ENCODE peak calls at places on chromosomes 13 and 19, in five cellular contexts. H is iPS-NIHi11; E is kidney glomerular epithelial cell; G is SW 1271; W is effector CD4-positive, alpha-beta T cell. R is an unnamed sample.

GRCh38 chr19:16025108-16026101 is 50.9 kb upstream of the TPM4 start:
- DNase-seq in E (peak), G (peak), H (peak), W (no peak), R (no peak)

GRCh38 chr13:59492030-59492636 is 671.6 kb downstream of the DIAPH3 start:
- DNase-seq in W (no peak), H (no peak), E (no peak), G (no peak), R (no peak)

GRCh38 chr13:32453981-32454380 is 26.1 kb upstream of the N4BP2L1 start:
- DNase-seq in E (no peak), H (no peak), G (no peak), W (no peak), R (no peak)

GRCh38 chr13:28820099-28821051 is at the start of gene MTUS2:
- DNase-seq in H (peak), W (no peak), E (no peak), G (no peak), R (no peak)

GRCh38 chr13:109974354-109974753 is 188.0 kb upstream of the IRS2 start:
- DNase-seq in H (no peak), E (no peak), G (no peak), W (no peak), R (no peak)

GRCh38 chr19:54029930-54030490 is 33.7 kb downstream of the VSTM1 start:
- DNase-seq in E (peak), H (peak), W (peak), G (peak), R (peak)

GRCh38 chr13:21710163-21710562 is 39.3 kb downstream of the FGF9 start:
- DNase-seq in E (no peak), H (no peak), G (no peak), W (no peak), R (no peak)

GRCh38 chr19:7921955-7922840 is 2.1 kb downstream of the SNAPC2 start:
- DNase-seq in G (no peak), E (no peak), W (no peak), H (no peak), R (no peak)

GRCh38 chr13:49272296-49272695 is 24.6 kb downstream of the CDADC1 start:
- DNase-seq in W (no peak), E (no peak), H (no peak), G (no peak), R (peak)

GRCh38 chr13:101698400-101698799 is 245.9 kb downstream of the ITGBL1 start:
- DNase-seq in E (no peak), H (no peak), W (no peak), G (no peak), R (no peak)

GRCh38 chr13:90800082-90800746 is 547.3 kb upstream of the MIR17HG start:
- DNase-seq in H (no peak), G (no peak), E (no peak), W (no peak), R (no peak)

GRCh38 chr19:34675919-34676318 is 1.0 kb downstream of the SCGB2B2 start:
- DNase-seq in W (no peak), G (no peak), E (no peak), H (no peak), R (no peak)

GRCh38 chr19:28294395-28294794 is 918.6 kb downstream of the UQCRFS1 start:
- DNase-seq in G (no peak), E (peak), H (no peak), W (no peak), R (no peak)

GRCh38 chr13:99590519-99591011 is 89.3 kb downstream of the TM9SF2 start:
- DNase-seq in H (no peak), W (no peak), E (no peak), G (no peak), R (no peak)

GRCh38 chr13:42757678-42758420 is 23.5 kb upstream of the FAM216B start:
- DNase-seq in H (no peak), G (no peak), W (no peak), E (no peak), R (no peak)

GRCh38 chr13:40562975-40563349 is 103.5 kb downstream of the FOXO1 start:
- DNase-seq in G (no peak), H (no peak), W (no peak), E (no peak), R (no peak)

GRCh38 chr13:71880753-71881541 is 13.9 kb upstream of the DACH1 start:
- DNase-seq in H (no peak), W (no peak), G (no peak), E (peak), R (no peak)

GRCh38 chr19:13152854-13153626 is 2.8 kb downstream of the IER2 start:
- DNase-seq in E (peak), G (peak), W (peak), H (peak), R (peak)

GRCh38 chr13:111967572-111968201 is 99.3 kb upstream of the SOX1 start:
- DNase-seq in G (no peak), H (no peak), E (no peak), W (no peak), R (no peak)

GRCh38 chr19:55519461-55520311 is 17.2 kb downstream of the SBK2 start:
- DNase-seq in W (no peak), H (no peak), G (no peak), E (peak), R (no peak)

GRCh38 chr13:38401276-38401675 is 51.6 kb downstream of the UFM1 start:
- DNase-seq in G (no peak), E (no peak), H (no peak), W (no peak), R (no peak)

GRCh38 chr19:34269968-34270621 is 15.7 kb downstream of the GARRE1 start:
- DNase-seq in E (peak), W (peak), H (peak), G (peak), R (no peak)

GRCh38 chr13:64397699-64398098 is 2832.4 kb downstream of the PCDH9 start:
- DNase-seq in H (no peak), G (no peak), W (no peak), E (no peak), R (no peak)

GRCh38 chr19:52991484-52991883 is 22.2 kb upstream of the ERVV-1 start:
- DNase-seq in W (no peak), G (peak), E (peak), H (no peak), R (no peak)

GRCh38 chr19:19650331-19650730 is 6.9 kb upstream of the GMIP start:
- DNase-seq in E (no peak), H (peak), G (no peak), W (no peak), R (no peak)

GRCh38 chr13:66520511-66521390 is 709.4 kb downstream of the PCDH9 start:
- DNase-seq in H (no peak), E (no peak), W (no peak), G (no peak), R (no peak)

GRCh38 chr13:107835339-107836018 is 379.9 kb downstream of the LIG4 start:
- DNase-seq in E (peak), W (no peak), H (no peak), G (no peak), R (no peak)

GRCh38 chr19:42323852-42324654 is 1.4 kb upstream of the MEGF8 start:
- DNase-seq in H (peak), G (no peak), E (no peak), W (no peak), R (no peak)

GRCh38 chr13:113947321-113948033 is 26.4 kb downstream of the C13orf46 start:
- DNase-seq in W (no peak), E (peak), G (no peak), H (no peak), R (no peak)

GRCh38 chr13:101706651-101707050 is 254.2 kb downstream of the ITGBL1 start:
- DNase-seq in E (peak), H (no peak), G (no peak), W (no peak), R (no peak)

GRCh38 chr13:28329395-28330158 is 165.4 kb downstream of the FLT1 start:
- DNase-seq in E (peak), H (no peak), G (peak), W (no peak), R (no peak)

GRCh38 chr13:78608705-78609463 is 5.5 kb upstream of the POU4F1 start:
- DNase-seq in G (no peak), W (no peak), E (no peak), H (no peak), R (no peak)

GRCh38 chr19:44202470-44202869 is 9.9 kb upstream of the ZNF227 start:
- DNase-seq in W (no peak), G (no peak), E (no peak), H (no peak), R (no peak)

GRCh38 chr19:6676288-6676687 is 6.3 kb upstream of the TNFSF14 start:
- DNase-seq in E (no peak), W (no peak), G (no peak), H (no peak), R (no peak)

R was measured in DMS79.